ENCODE peak calls at places on chromosomes 6 and 20, in six cellular contexts. W is astrocyte of the spinal cord; K is GM04503; E is IMR-90; L is stimulated activated CD8-positive, alpha-beta memory T cell treated with anti-CD3 and anti-CD28 coated beads, Interleukin-7, amount 100 ng/mL, for 1 hour; T is NB4. O is an unnamed sample.

GRCh38 chr20:8330785-8331699 is 199.0 kb downstream of the PLCB1 start:
- DNase-seq in W (peak), K (no peak), E (no peak), L (no peak), T (peak), O (peak)

GRCh38 chr6:91081452-91082067 is 494.7 kb upstream of the MAP3K7 start:
- DNase-seq in W (peak), K (peak), E (peak), L (no peak), T (peak), O (peak)

GRCh38 chr6:43310137-43310536 is 1.5 kb upstream of the CRIP3 start:
- DNase-seq in W (no peak), K (no peak), E (no peak), L (no peak), T (no peak), O (no peak)

GRCh38 chr20:19404836-19405235 is 192.4 kb downstream of the SLC24A3 start:
- DNase-seq in W (no peak), K (no peak), E (no peak), L (no peak), T (no peak), O (no peak)

GRCh38 chr20:9590189-9590588 is 75.8 kb downstream of the LAMP5 start:
- DNase-seq in W (peak), K (no peak), E (peak), L (no peak), T (no peak), O (no peak)

GRCh38 chr20:49345538-49345937 is 67.7 kb upstream of the ZNFX1 start:
- DNase-seq in W (peak), K (peak), E (peak), L (no peak), T (no peak), O (peak)

GRCh38 chr6:1418471-1419191 is 29.3 kb downstream of the FOXF2 start:
- DNase-seq in W (no peak), K (no peak), E (peak), L (no peak), T (peak), O (no peak)

GRCh38 chr6:127518212-127518709 is 874 bp downstream of the MTCL3 start:
- DNase-seq in W (no peak), K (no peak), E (no peak), L (no peak), T (no peak), O (peak)

GRCh38 chr6:86107985-86108384 is 465.3 kb upstream of the SYNCRIP start:
- DNase-seq in W (no peak), K (no peak), E (no peak), L (no peak), T (no peak), O (no peak)

GRCh38 chr6:167341665-167342655 is 17.1 kb downstream of the TTLL2 start:
- DNase-seq in W (no peak), K (no peak), E (no peak), L (no peak), T (no peak), O (no peak)

GRCh38 chr6:100670056-100670455 is 205.3 kb upstream of the SIM1 start:
- DNase-seq in W (no peak), K (no peak), E (no peak), L (no peak), T (no peak), O (no peak)

GRCh38 chr6:7406743-7407142 is 17.1 kb downstream of the RIOK1 start:
- DNase-seq in W (no peak), K (no peak), E (peak), L (no peak), T (no peak), O (no peak)

GRCh38 chr20:50029697-50030428 is 47.1 kb downstream of the SNAI1 start:
- DNase-seq in W (peak), K (peak), E (peak), L (no peak), T (peak), O (peak)

GRCh38 chr6:133504761-133505160 is 263.6 kb downstream of the EYA4 start:
- DNase-seq in W (peak), K (no peak), E (no peak), L (no peak), T (no peak), O (no peak)

GRCh38 chr6:109236140-109237081 is 141.1 kb downstream of the CEP57L1 start:
- DNase-seq in W (no peak), K (no peak), E (no peak), L (no peak), T (peak), O (no peak)

GRCh38 chr6:24740861-24741260 is 21.9 kb upstream of the C6orf62 start:
- DNase-seq in W (peak), K (no peak), E (peak), L (no peak), T (no peak), O (no peak)

GRCh38 chr6:128432394-128432793 is 88.0 kb downstream of the PTPRK start:
- DNase-seq in W (peak), K (peak), E (peak), L (no peak), T (no peak), O (no peak)

GRCh38 chr6:87870606-87871005 is 168.6 kb upstream of the AKIRIN2 start:
- DNase-seq in W (peak), K (no peak), E (no peak), L (no peak), T (no peak), O (no peak)

GRCh38 chr6:2738373-2738979 is 12.2 kb downstream of the MYLK4 start:
- DNase-seq in W (peak), K (no peak), E (peak), L (peak), T (peak), O (peak)

GRCh38 chr6:51777631-51778030 is 309.8 kb downstream of the PKHD1 start:
- DNase-seq in W (no peak), K (no peak), E (no peak), L (no peak), T (no peak), O (no peak)

GRCh38 chr6:84597238-84597875 is 167.0 kb downstream of the TBX18 start:
- DNase-seq in W (peak), K (no peak), E (no peak), L (no peak), T (no peak), O (no peak)

GRCh38 chr6:168388641-168389633 is 52.0 kb upstream of the SMOC2 start:
- DNase-seq in W (no peak), K (no peak), E (no peak), L (no peak), T (no peak), O (no peak)

GRCh38 chr20:17614176-17614811 is 44.4 kb downstream of the DSTN start:
- DNase-seq in W (peak), K (no peak), E (peak), L (no peak), T (no peak), O (no peak)

GRCh38 chr20:18403269-18403668 is 63.6 kb downstream of the DZANK1 start:
- DNase-seq in W (no peak), K (no peak), E (no peak), L (no peak), T (no peak), O (no peak)

GRCh38 chr6:25122001-25122400 is 157.2 kb upstream of the CARMIL1 start:
- DNase-seq in W (no peak), K (no peak), E (peak), L (no peak), T (no peak), O (no peak)

GRCh38 chr6:133697666-133698065 is 191.2 kb upstream of the TCF21 start:
- DNase-seq in W (peak), K (no peak), E (peak), L (no peak), T (no peak), O (no peak)

GRCh38 chr6:107712523-107713213 is 111.4 kb downstream of the SCML4 start:
- DNase-seq in W (peak), K (no peak), E (peak), L (no peak), T (no peak), O (no peak)

GRCh38 chr6:21491955-21492354 is 101.6 kb upstream of the SOX4 start:
- DNase-seq in W (no peak), K (no peak), E (no peak), L (no peak), T (no peak), O (no peak)

GRCh38 chr20:39568090-39568489 is 605.9 kb downstream of the DHX35 start:
- DNase-seq in W (no peak), K (no peak), E (no peak), L (no peak), T (no peak), O (no peak)

GRCh38 chr20:34907616-34908469 is 31.4 kb downstream of the ACSS2 start:
- DNase-seq in W (peak), K (peak), E (peak), L (no peak), T (no peak), O (peak)

GRCh38 chr6:157789861-157790260 is 33.2 kb upstream of the SNX9 start:
- DNase-seq in W (no peak), K (no peak), E (no peak), L (no peak), T (peak), O (no peak)

GRCh38 chr6:114579486-114579885 is 236.7 kb upstream of the HS3ST5 start:
- DNase-seq in W (no peak), K (no peak), E (no peak), L (no peak), T (no peak), O (no peak)

GRCh38 chr20:46674253-46675083 is 14.8 kb downstream of the TP53RK start:
- DNase-seq in W (peak), K (no peak), E (no peak), L (no peak), T (peak), O (no peak)

GRCh38 chr6:56753801-56754200 is 111.1 kb upstream of the DST start:
- DNase-seq in W (no peak), K (no peak), E (no peak), L (no peak), T (no peak), O (no peak)

GRCh38 chr6:124490123-124490522 is 472.1 kb upstream of the RNF217 start:
- DNase-seq in W (no peak), K (no peak), E (no peak), L (no peak), T (no peak), O (peak)

GRCh38 chr6:4074478-4075235 is 4.3 kb downstream of the FAM217A start:
- DNase-seq in W (no peak), K (no peak), E (no peak), L (no peak), T (no peak), O (no peak)

GRCh38 chr6:33419580-33420492 is at the start of gene SYNGAP1:
- DNase-seq in W (peak), K (no peak), E (peak), L (no peak), T (no peak), O (no peak)